ENCODE peak calls at places on chromosomes 3 and 15, in six cellular contexts. X is AG04450, Z is foreskin fibroblast, I is AG10803, Y is coronary artery, Q is dorsolateral prefrontal cortex. U is an unnamed sample.

GRCh38 chr3:61808526-61808925 is 247.2 kb downstream of the PTPRG start:
- DNase-seq in X (no peak), Z (no peak), I (no peak), Y (no peak), Q (no peak), U (no peak)

GRCh38 chr15:39299506-39300267 is 281.2 kb upstream of the THBS1 start:
- DNase-seq in X (no peak), Z (peak), I (peak), Y (no peak), Q (no peak), U (no peak)

GRCh38 chr15:78024141-78024567 is 53.4 kb downstream of the TBC1D2B start:
- DNase-seq in X (no peak), Z (peak), I (peak), Y (peak), Q (no peak), U (no peak)

GRCh38 chr3:44114142-44114541 is 127.5 kb upstream of the TOPAZ1 start:
- DNase-seq in X (no peak), Z (peak), I (peak), Y (no peak), Q (peak), U (peak)

GRCh38 chr15:99249270-99249817 is at the start of gene TTC23:
- DNase-seq in X (peak), Z (peak), I (peak), Y (no peak), Q (no peak), U (peak)

GRCh38 chr15:56718560-56718959 is 14.7 kb downstream of the ZNF280D start:
- DNase-seq in X (no peak), Z (no peak), I (no peak), Y (no peak), Q (no peak), U (no peak)

GRCh38 chr3:128911911-128912310 is 32.5 kb downstream of the ACAD9 start:
- DNase-seq in X (no peak), Z (no peak), I (no peak), Y (peak), Q (no peak), U (no peak)

GRCh38 chr3:184740509-184741258 is 28.8 kb upstream of the MAGEF1 start:
- DNase-seq in X (no peak), Z (peak), I (peak), Y (peak), Q (no peak), U (peak)

GRCh38 chr3:54173371-54173770 is 51.0 kb downstream of the CACNA2D3 start:
- DNase-seq in X (no peak), Z (no peak), I (no peak), Y (no peak), Q (no peak), U (no peak)

GRCh38 chr15:88684345-88684744 is 45.5 kb downstream of the ISG20 start:
- DNase-seq in X (no peak), Z (no peak), I (no peak), Y (peak), Q (no peak), U (no peak)
- TF ChIP-seq CTCF in X (no peak), Z (no peak), I (no peak), Y (no peak), Q (no peak), U (no peak)

DNA sequence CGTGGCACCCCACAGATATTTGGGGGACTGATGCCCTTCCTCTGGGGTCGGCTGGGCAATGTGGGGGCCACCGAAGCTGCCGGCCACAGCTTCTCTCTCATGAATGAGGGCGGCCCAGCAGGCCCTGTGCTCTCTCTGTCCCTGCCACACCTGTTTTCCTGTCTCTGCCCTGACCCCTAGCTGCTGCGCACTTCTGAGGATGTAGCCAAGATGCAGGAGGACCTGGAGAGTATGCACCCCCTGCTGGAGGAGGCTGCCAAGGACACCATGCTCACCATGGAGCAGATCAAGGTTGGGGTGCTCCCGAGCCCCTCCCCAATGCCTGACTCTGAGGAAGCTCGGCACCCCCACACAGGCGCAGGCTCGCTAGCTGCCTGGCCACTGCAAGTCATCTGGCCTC is 59.7 kb downstream of the SEMA3G start:
- DNase-seq in X (no peak), Z (peak), I (peak), Y (no peak), Q (no peak), U (peak)
- TF ChIP-seq CTCF in X (peak), Z (peak), I (peak), Y (no peak), Q (peak), U (peak)

GRCh38 chr3:39907981-39908380 is 98.6 kb downstream of the MYRIP start:
- DNase-seq in X (no peak), Z (peak), I (peak), Y (no peak), Q (no peak), U (no peak)

GRCh38 chr3:39910828-39911464 is 101.5 kb downstream of the MYRIP start:
- DNase-seq in X (no peak), Z (peak), I (peak), Y (no peak), Q (no peak), U (no peak)

GRCh38 chr3:39910135-39910534 is 100.7 kb downstream of the MYRIP start:
- DNase-seq in X (no peak), Z (no peak), I (no peak), Y (no peak), Q (no peak), U (no peak)

GRCh38 chr3:39915027-39915426 is 105.6 kb downstream of the MYRIP start:
- DNase-seq in X (no peak), Z (no peak), I (no peak), Y (no peak), Q (no peak), U (no peak)

DNA sequence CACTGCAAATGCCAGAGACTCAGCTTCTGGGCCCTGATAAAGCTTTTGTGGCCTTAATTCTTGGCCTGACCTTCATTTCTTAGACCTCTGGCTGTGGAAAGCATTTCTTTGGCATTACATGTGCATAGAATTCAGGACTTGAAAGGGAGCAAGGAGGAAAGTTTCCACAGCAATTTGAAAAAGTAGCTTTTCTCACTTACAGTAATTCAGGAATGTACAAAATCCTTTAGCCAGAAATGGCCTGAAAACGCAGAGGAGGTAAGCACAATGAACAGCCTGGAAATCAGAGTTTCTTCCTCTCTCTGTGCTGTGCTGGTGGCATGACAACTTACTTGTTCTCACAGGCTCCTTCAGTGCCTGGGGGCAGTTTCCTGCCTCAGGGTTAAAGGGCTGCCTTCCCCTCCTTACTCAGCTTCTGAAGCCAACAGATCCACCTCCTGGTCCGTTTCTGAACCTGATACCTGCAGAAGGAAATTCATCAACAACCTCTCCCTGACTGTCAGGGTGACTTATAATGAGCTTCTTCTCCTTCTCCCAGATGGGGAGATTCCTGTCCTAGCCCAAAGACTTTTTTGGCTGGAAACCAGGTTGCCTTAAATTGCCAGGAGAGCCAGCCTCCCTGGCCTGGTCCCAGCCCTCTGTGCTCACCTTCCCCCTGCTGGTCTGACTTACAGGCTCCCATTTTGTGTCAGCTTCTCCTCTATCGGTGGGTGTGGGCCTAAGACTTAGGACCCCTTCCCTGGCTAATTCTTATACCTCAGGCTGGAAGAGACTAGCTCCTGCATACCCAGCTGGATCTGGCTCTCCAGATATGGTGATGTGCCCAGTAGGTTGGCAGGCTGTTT is 102.3 kb downstream of the MYRIP start:
- DNase-seq in X (no peak), Z (peak), I (peak), Y (no peak), Q (no peak), U (peak)
- TF ChIP-seq CTCF in X (no peak), Z (no peak), I (no peak), Y (no peak), Q (no peak), U (no peak)

GRCh38 chr3:108510496-108510895 is at the start of gene MYH15:
- DNase-seq in X (no peak), Z (no peak), I (no peak), Y (no peak), Q (no peak), U (no peak)
- TF ChIP-seq CTCF in X (no peak), Z (no peak), I (no peak), Y (no peak), Q (no peak), U (no peak)

GRCh38 chr15:79169531-79170123 is 79.0 kb upstream of the RASGRF1 start:
- DNase-seq in X (no peak), Z (no peak), I (no peak), Y (no peak), Q (no peak), U (no peak)

GRCh38 chr15:79170256-79170664 is 79.7 kb upstream of the RASGRF1 start:
- DNase-seq in X (no peak), Z (peak), I (peak), Y (peak), Q (no peak), U (peak)

GRCh38 chr15:79171320-79172031 is 80.9 kb upstream of the RASGRF1 start:
- DNase-seq in X (no peak), Z (no peak), I (no peak), Y (peak), Q (no peak), U (no peak)

GRCh38 chr15:79172801-79173460 is 82.4 kb upstream of the RASGRF1 start:
- DNase-seq in X (no peak), Z (no peak), I (no peak), Y (peak), Q (no peak), U (no peak)

DNA sequence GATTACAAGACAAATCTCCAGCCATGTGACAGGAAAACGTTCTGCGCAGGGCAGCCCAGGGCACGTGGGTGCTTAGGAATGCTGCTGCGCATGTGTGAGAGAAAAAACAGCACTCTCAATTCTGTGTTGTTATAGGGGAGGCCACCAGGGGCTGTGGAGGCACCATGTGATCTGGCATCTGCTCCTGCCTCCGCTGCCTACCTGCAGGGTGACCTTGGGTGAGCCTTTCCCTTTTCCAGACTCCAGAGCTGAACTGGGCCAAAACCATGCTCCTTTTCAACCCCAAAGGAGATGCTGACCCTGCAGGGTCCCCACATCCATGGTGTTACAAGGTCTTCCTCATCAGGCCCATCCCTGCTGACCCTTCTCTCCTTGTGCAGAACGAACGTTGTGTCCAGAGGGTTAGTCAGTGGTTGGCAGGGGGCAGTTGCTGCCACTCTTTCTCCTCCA is 81.5 kb upstream of the RASGRF1 start:
- DNase-seq in X (no peak), Z (no peak), I (no peak), Y (no peak), Q (no peak), U (peak)
- TF ChIP-seq CTCF in X (no peak), Z (no peak), I (no peak), Y (no peak), Q (no peak), U (peak)

GRCh38 chr3:8757551-8758518 is 11.6 kb downstream of the OXTR start:
- DNase-seq in X (no peak), Z (peak), I (peak), Y (no peak), Q (no peak), U (peak)
- TF ChIP-seq CTCF in X (no peak), Z (peak), I (peak), Y (no peak), Q (no peak), U (no peak)